ENCODE peak calls at places on chromosome 3, in seven cellular contexts. G is lung, N is adrenal gland, Q is cardiac muscle cell, T is GM23248, O is A549, P is left lung. V is an unnamed sample.

GRCh38 chr3:58044656-58045055 is 36.4 kb downstream of the FLNB start:
- DNase-seq in G (no peak), N (peak; percentile 34), Q (peak; percentile 61), T (peak; percentile 88), O (no peak), P (no peak), V (no peak)

GRCh38 chr3:71185733-71186455 is 397.6 kb downstream of the FOXP1 start:
- DNase-seq in G (no peak), N (no peak), Q (peak; percentile 66), T (peak; percentile 28), O (no peak), P (no peak), V (peak; percentile 83)

GRCh38 chr3:156274791-156275190 is 154.4 kb downstream of the KCNAB1 start:
- DNase-seq in G (no peak), N (no peak), Q (no peak), T (no peak), O (no peak), P (no peak), V (peak; percentile 45)

GRCh38 chr3:122583770-122584169 is 6.3 kb downstream of the PARP15 start:
- DNase-seq in G (no peak), N (no peak), Q (no peak), T (no peak), O (no peak), P (no peak), V (no peak)

GRCh38 chr3:46619845-46620778 is 7.8 kb downstream of the FAM240A start:
- DNase-seq in G (no peak), N (no peak), Q (no peak), T (peak; percentile 51), O (no peak), P (no peak), V (no peak)

GRCh38 chr3:47664519-47664918 is 85.9 kb upstream of the CSPG5 start:
- DNase-seq in G (no peak), N (no peak), Q (peak; percentile 12), T (peak; percentile 35), O (peak; percentile 33), P (no peak), V (no peak)

GRCh38 chr3:186469525-186469924 is 74.7 kb downstream of the CRYGS start:
- DNase-seq in G (peak; percentile 18), N (no peak), Q (no peak), T (no peak), O (no peak), P (no peak), V (no peak)

GRCh38 chr3:98657429-98657828 is 64.0 kb upstream of the CPOX start:
- DNase-seq in G (peak; percentile 52), N (no peak), Q (no peak), T (peak; percentile 3), O (peak; percentile 8), P (peak; percentile 61), V (peak; percentile 55)

GRCh38 chr3:33218446-33219174 is at the start of gene SUSD5:
- DNase-seq in G (no peak), N (peak; percentile 7), Q (peak; percentile 53), T (peak; percentile 53), O (peak; percentile 31), P (no peak), V (no peak)

GRCh38 chr3:171194965-171195364 is 168.4 kb upstream of the SLC2A2 start:
- DNase-seq in G (no peak), N (no peak), Q (no peak), T (no peak), O (no peak), P (no peak), V (no peak)

GRCh38 chr3:193673845-193674244 is 80.8 kb downstream of the OPA1 start:
- DNase-seq in G (no peak), N (no peak), Q (no peak), T (no peak), O (no peak), P (no peak), V (no peak)

GRCh38 chr3:52532838-52533622 is 627 bp downstream of the NT5DC2 start:
- DNase-seq in G (no peak), N (no peak), Q (peak; percentile 23), T (peak; percentile 54), O (peak; percentile 33), P (peak; percentile 44), V (no peak)

GRCh38 chr3:52536112-52536368 is 365 bp upstream of the UQCC5 start:
- DNase-seq in G (no peak), N (no peak), Q (no peak), T (no peak), O (no peak), P (no peak), V (no peak)

GRCh38 chr3:52535411-52536111 is 844 bp upstream of the UQCC5 start:
- DNase-seq in G (no peak), N (no peak), Q (no peak), T (no peak), O (no peak), P (no peak), V (no peak)

GRCh38 chr3:52533623-52534280 is at the start of gene NT5DC2:
- DNase-seq in G (no peak), N (peak; percentile 79), Q (peak; percentile 83), T (peak; percentile 89), O (peak; percentile 63), P (peak; percentile 68), V (peak; percentile 51)

GRCh38 chr3:52534281-52535183 is 875 bp upstream of the NT5DC2 start:
- DNase-seq in G (no peak), N (peak; percentile 32), Q (peak; percentile 41), T (peak; percentile 75), O (no peak), P (peak; percentile 44), V (no peak)
- H3K4me1 ChIP-seq in G (peaks cover 20% of the 10 kb centered on the region), N (peaks cover 41% of the 10 kb centered on the region), Q (peaks cover 26% of the 10 kb centered on the region), T (peaks cover 48% of the 10 kb centered on the region), O (peaks cover 26% of the 10 kb centered on the region), P (peaks cover 84% of the 10 kb centered on the region), V (peaks cover 13% of the 10 kb centered on the region)

GRCh38 chr3:151410891-151411559 is 26.5 kb upstream of the P2RY12 start:
- DNase-seq in G (no peak), N (no peak), Q (no peak), T (peak; percentile 63), O (no peak), P (no peak), V (no peak)

GRCh38 chr3:151415289-151415688 is 30.7 kb upstream of the P2RY12 start:
- DNase-seq in G (no peak), N (no peak), Q (no peak), T (peak; percentile 12), O (no peak), P (no peak), V (no peak)

GRCh38 chr3:151407928-151408327 is 23.4 kb upstream of the P2RY12 start:
- DNase-seq in G (no peak), N (no peak), Q (no peak), T (no peak), O (no peak), P (no peak), V (no peak)

GRCh38 chr3:151412989-151413388 is 28.4 kb upstream of the P2RY12 start:
- DNase-seq in G (no peak), N (no peak), Q (no peak), T (no peak), O (no peak), P (no peak), V (peak; percentile 3)
- H3K4me1 ChIP-seq in G (no peaks in the 10 kb centered on the region), N (no peaks in the 10 kb centered on the region), Q (no peaks in the 10 kb centered on the region), T (peaks cover 13% of the 10 kb centered on the region), O (no peaks in the 10 kb centered on the region), P (no peaks in the 10 kb centered on the region), V (no peaks in the 10 kb centered on the region)

GRCh38 chr3:113261996-113262665 is 50.8 kb downstream of the BOC start:
- DNase-seq in G (no peak), N (no peak), Q (peak; percentile 72), T (peak; percentile 44), O (no peak), P (no peak), V (no peak)

GRCh38 chr3:113255854-113256615 is 44.7 kb downstream of the BOC start:
- DNase-seq in G (no peak), N (no peak), Q (no peak), T (no peak), O (no peak), P (no peak), V (no peak)

GRCh38 chr3:113255100-113255853 is 43.9 kb downstream of the BOC start:
- DNase-seq in G (no peak), N (no peak), Q (no peak), T (peak; percentile 61), O (no peak), P (no peak), V (no peak)

GRCh38 chr3:113260980-113261920 is 49.9 kb downstream of the BOC start:
- DNase-seq in G (no peak), N (no peak), Q (peak; percentile 15), T (no peak), O (no peak), P (peak; percentile 57), V (no peak)

DNA sequence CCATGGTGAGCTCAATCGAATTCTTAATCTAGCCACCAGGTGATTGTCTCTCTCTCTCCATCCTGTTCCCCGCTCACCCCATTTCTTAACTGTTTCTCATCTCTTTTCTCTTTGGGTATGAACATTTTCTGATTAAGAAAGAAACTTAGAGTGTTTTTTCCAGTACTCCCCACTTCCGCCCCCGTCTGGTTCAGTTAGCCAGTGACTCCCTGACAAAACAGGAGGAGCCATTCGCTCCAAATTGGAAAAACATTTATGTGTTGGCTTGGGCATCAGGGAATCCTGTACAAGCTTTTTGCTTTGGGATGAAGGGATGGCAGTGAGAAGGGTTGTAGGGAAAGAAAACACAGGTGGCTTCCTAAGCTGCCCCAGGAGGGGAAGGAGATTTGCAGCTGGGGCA is 47.0 kb downstream of the BOC start:
- DNase-seq in G (no peak), N (no peak), Q (no peak), T (peak; percentile 73), O (no peak), P (no peak), V (no peak)
- H3K4me1 ChIP-seq in G (no peaks in the 10 kb centered on the region), N (no peaks in the 10 kb centered on the region), Q (no peaks in the 10 kb centered on the region), T (peaks cover 19% of the 10 kb centered on the region), O (no peaks in the 10 kb centered on the region), P (no peaks in the 10 kb centered on the region), V (no peaks in the 10 kb centered on the region)

GRCh38 chr3:56771376-56771775 is 30.4 kb downstream of the ARHGEF3 start:
- DNase-seq in G (no peak), N (no peak), Q (no peak), T (no peak), O (no peak), P (no peak), V (no peak)

GRCh38 chr3:56772926-56773587 is 28.7 kb downstream of the ARHGEF3 start:
- DNase-seq in G (no peak), N (no peak), Q (no peak), T (peak; percentile 8), O (no peak), P (no peak), V (no peak)

GRCh38 chr3:56764904-56765445 is 36.8 kb downstream of the ARHGEF3 start:
- DNase-seq in G (no peak), N (no peak), Q (no peak), T (no peak), O (no peak), P (no peak), V (no peak)

GRCh38 chr3:56773588-56774330 is 28.0 kb downstream of the ARHGEF3 start:
- DNase-seq in G (no peak), N (no peak), Q (no peak), T (no peak), O (no peak), P (no peak), V (no peak)

DNA sequence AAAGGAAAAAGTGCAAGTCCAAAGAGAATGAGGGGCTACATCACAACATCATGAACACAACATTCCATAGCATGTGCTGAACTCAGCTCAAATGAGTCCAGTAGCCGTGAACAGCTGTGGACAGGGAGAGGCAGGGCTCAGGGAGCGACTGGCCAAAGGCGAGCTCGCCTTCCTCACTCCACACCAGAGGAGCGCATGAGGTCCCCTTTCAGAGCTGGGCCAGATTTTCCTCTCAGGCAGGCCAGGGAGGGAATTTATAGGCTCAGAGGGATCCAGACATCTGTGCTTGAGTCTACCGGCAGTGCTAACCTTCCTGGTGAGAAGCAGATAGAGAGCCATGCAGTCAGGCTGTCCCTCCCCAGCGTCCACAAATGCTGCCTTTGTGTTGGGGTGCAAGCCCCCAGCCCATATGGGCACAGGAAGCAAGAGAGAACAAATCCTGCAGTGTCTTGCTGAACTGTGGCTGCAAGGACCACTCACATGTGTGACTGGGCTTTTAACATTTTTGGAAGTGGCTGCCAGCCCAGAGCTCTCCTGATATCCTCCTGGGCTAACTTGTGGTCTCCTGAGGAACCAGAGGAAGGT is 32.5 kb downstream of the ARHGEF3 start:
- DNase-seq in G (no peak), N (no peak), Q (no peak), T (no peak), O (no peak), P (no peak), V (no peak)
- H3K4me1 ChIP-seq in G (peaks cover 4% of the 10 kb centered on the region), N (peaks cover 9% of the 10 kb centered on the region), Q (no peaks in the 10 kb centered on the region), T (no peaks in the 10 kb centered on the region), O (no peaks in the 10 kb centered on the region), P (peaks cover 18% of the 10 kb centered on the region), V (no peaks in the 10 kb centered on the region)